ENCODE peak calls at places on chromosome 16, in four cellular contexts. O is cardiac muscle cell, J is lower leg skin, Z is SJSA1. F is an unnamed sample.

GRCh38 chr16:4982056-4982867 is 24.1 kb downstream of the SEC14L5 start:
- DNase-seq in O (no peak), J (no peak), Z (no peak), F (peak)

GRCh38 chr16:89185062-89185751 is 13.7 kb downstream of the CDH15 start:
- DNase-seq in O (no peak), J (no peak), Z (no peak), F (no peak)

GRCh38 chr16:13153696-13154095 is 252.3 kb downstream of the SHISA9 start:
- DNase-seq in O (no peak), J (no peak), Z (no peak), F (no peak)

GRCh38 chr16:23392223-23392600 is 60.8 kb downstream of the COG7 start:
- DNase-seq in O (no peak), J (no peak), Z (no peak), F (no peak)

GRCh38 chr16:88428616-88429386 is 24.3 kb upstream of the ZFPM1 start:
- DNase-seq in O (no peak), J (no peak), Z (no peak), F (no peak)

GRCh38 chr16:84055801-84056634 is 13.4 kb upstream of the SLC38A8 start:
- DNase-seq in O (no peak), J (peak), Z (no peak), F (no peak)

GRCh38 chr16:83199012-83199411 is 572.2 kb downstream of the CDH13 start:
- DNase-seq in O (no peak), J (no peak), Z (no peak), F (no peak)

GRCh38 chr16:84259691-84260090 is 19.9 kb upstream of the KCNG4 start:
- DNase-seq in O (no peak), J (no peak), Z (no peak), F (no peak)

GRCh38 chr16:50438041-50438437 is 69.3 kb upstream of the BRD7 start:
- DNase-seq in O (no peak), J (peak), Z (no peak), F (no peak)

GRCh38 chr16:83002351-83003334 is 375.9 kb downstream of the CDH13 start:
- DNase-seq in O (peak), J (peak), Z (peak), F (no peak)

GRCh38 chr16:57536306-57537193 is at the start of gene CCDC102A:
- DNase-seq in O (peak), J (peak), Z (peak), F (peak)

GRCh38 chr16:84330685-84331050 is 36.0 kb downstream of the WFDC1 start:
- DNase-seq in O (no peak), J (no peak), Z (no peak), F (no peak)

GRCh38 chr16:57167951-57168350 is 17.9 kb downstream of the PSME3IP1 start:
- DNase-seq in O (peak), J (no peak), Z (peak), F (peak)

GRCh38 chr16:10015397-10015796 is 166.8 kb downstream of the GRIN2A start:
- DNase-seq in O (no peak), J (no peak), Z (no peak), F (no peak)

GRCh38 chr16:10013364-10013763 is 168.9 kb downstream of the GRIN2A start:
- DNase-seq in O (no peak), J (no peak), Z (no peak), F (no peak)

GRCh38 chr16:10022098-10022497 is 160.1 kb downstream of the GRIN2A start:
- DNase-seq in O (no peak), J (no peak), Z (no peak), F (no peak)

GRCh38 chr16:10016761-10017160 is 165.5 kb downstream of the GRIN2A start:
- DNase-seq in O (no peak), J (no peak), Z (no peak), F (no peak)
- H3K4me3 ChIP-seq in O (no peak), J (no peak), Z (no peak), F (no peak)

DNA sequence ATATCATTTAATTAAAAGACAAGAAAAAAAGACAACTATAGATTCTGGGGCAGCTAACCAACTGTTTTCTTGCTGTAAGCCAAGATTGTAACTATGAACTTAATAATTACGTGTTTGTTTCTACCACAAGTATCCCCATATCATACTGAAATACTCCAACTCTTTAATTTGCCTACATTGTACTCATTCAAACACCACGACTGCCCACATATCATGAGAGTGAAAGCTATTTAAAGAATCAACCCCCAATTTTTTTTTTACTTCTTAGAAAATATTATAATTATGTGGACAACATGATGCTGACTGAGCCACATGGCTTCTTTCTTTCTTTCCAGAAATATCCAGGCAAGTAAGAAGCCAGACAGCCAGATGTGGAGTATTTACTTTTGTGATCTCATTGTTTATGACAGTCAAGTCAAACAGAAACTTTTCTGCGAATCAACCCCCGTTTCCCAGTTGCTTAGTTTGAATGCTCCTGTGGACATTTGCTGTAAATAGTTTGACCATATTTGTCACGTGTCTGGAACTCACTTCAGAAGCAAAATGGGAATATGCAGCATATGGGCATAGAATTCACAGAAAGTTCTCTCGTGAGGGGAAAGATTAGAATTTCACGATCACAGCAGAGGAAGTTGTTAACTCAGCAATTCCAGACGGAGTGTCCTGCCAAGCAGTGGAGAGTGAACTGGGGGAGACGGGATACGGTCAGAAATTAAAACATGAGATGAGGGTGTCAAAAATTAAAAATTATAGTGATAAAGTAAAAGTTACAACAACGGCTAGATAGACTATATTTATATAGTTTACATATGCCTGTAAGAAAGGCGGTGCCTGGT is 126.7 kb upstream of the PSMD7 start:
- DNase-seq in O (peak), J (no peak), Z (peak), F (no peak)
- H3K4me3 ChIP-seq in O (no peak), J (no peak), Z (peak), F (no peak)

DNA sequence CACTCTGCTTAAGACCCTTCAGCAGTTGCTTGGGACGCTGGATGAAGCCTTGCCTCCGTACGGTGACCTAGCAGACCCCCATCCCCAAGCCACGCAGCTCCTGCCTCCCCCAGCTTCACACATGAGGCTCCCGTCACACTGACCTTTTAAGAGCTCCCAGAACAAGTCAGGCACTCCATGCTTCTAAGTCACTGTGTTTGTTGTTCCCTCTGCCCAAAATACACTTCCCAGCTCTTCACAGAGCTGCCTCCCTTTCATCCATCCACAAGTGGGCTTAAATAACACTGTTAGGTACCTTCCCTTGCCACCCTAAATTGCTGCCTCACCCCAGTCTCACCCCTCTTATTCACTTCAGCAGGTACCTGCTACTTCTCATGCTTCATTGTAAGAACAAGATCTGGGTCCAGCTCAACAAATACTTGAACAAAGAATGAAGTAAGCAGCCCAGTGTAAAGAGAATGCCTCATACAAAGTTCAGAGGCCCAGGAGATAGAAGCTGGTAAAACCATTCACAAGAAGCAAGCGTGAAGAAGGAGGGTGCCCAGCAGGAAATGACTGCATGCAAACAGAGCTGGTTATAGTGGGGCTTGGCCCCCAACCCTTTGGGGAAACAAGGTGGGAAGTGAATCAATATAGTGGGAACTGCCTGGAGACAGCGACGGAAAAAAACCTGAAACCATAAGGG is 5.8 kb downstream of the ZC3H7A start:
- DNase-seq in O (no peak), J (no peak), Z (no peak), F (no peak)
- H3K4me3 ChIP-seq in O (no peak), J (no peak), Z (no peak), F (no peak)

GRCh38 chr16:30187971-30188561 is 4.7 kb downstream of the CORO1A start:
- DNase-seq in O (no peak), J (no peak), Z (no peak), F (no peak)

GRCh38 chr16:30185683-30186421 is 2.5 kb downstream of the CORO1A start:
- DNase-seq in O (no peak), J (peak), Z (no peak), F (peak)

GRCh38 chr16:30186444-30186781 is 3.0 kb downstream of the CORO1A start:
- DNase-seq in O (no peak), J (no peak), Z (no peak), F (peak)

GRCh38 chr16:30187556-30187865 is 4.1 kb downstream of the CORO1A start:
- DNase-seq in O (no peak), J (no peak), Z (no peak), F (no peak)

GRCh38 chr16:30186782-30187555 is 3.6 kb downstream of the CORO1A start:
- DNase-seq in O (peak), J (peak), Z (no peak), F (peak)
- H3K4me3 ChIP-seq in O (no peak), J (no peak), Z (no peak), F (peak)

GRCh38 chr16:68857479-68857878 is 14.1 kb downstream of the TANGO6 start:
- DNase-seq in O (no peak), J (no peak), Z (no peak), F (no peak)

GRCh38 chr16:68859827-68860226 is 16.5 kb downstream of the TANGO6 start:
- DNase-seq in O (no peak), J (peak), Z (no peak), F (no peak)

GRCh38 chr16:68866933-68867332 is 23.6 kb downstream of the TANGO6 start:
- DNase-seq in O (no peak), J (no peak), Z (no peak), F (no peak)

DNA sequence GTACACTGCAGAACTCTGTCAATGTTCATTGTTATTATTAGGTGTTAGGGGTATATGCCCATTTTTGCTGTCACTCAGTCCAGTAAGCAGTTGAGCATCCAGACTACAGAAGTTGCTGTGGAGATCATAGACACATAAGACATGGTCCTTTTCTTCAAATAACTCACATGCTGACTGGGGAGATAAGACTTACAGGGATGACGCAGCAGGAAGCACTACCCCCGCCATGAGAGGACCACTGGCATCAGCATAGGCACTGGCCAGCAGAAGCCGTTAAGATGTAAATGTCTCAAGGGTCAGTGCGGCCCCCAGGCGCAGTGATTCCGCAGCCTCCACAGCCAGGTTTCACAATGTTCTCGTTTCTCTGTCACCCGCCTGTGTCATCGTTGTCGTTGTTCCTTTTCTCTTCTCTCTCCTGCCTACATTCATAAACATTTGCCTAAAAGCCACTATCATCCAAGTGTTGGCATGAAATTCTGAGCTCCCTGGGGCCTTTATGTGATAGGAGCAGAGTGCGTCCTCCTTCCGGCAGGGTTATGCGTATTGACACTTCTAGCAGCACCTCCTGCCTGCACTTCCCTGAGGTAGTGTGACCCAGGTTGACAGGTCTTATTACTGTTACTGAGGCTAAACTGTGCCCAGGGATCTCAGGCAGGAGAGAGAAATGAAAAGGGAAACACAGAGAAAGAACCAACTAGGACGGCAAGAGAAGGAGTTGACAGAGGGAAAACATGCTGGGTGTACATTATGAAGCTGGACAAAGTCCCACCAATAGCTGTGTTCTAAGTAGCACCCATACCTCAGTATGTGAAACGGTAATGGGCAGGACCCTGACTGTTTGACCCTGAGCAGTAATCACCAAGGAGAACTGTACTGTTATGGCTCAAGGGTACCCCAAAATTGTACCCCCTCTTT is 17.9 kb downstream of the TANGO6 start:
- DNase-seq in O (no peak), J (peak), Z (no peak), F (no peak)
- H3K4me3 ChIP-seq in O (no peak), J (no peak), Z (no peak), F (no peak)

DNA sequence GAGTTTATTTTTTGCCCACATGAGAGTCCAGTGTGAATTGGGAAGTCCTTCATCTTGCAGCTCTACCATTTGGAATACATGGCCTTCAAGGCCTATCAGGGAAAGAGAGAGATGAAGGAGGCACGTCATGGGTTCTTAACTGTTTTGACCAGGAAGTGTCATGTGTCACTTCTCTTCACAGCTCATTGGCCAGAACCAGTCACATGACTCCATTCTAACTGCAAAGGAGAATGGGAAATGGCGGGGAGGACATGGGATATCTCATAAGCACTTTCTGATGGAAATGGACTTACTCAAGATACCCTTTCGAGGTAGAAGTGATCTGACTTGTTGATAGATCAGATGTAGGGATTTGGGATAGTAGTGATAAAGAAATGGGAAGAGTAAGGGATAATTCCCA is 57.9 kb upstream of the CES5A start:
- DNase-seq in O (no peak), J (no peak), Z (no peak), F (peak)
- H3K4me3 ChIP-seq in O (no peak), J (no peak), Z (no peak), F (no peak)

GRCh38 chr16:53372942-53373871 is 61.1 kb upstream of the RBL2 start:
- DNase-seq in O (no peak), J (no peak), Z (no peak), F (no peak)
- H3K4me3 ChIP-seq in O (peak), J (peak), Z (no peak), F (no peak)

GRCh38 chr16:47697826-47698225 is 236.7 kb downstream of the PHKB start:
- DNase-seq in O (no peak), J (no peak), Z (no peak), F (no peak)

GRCh38 chr16:47695746-47696145 is 234.6 kb downstream of the PHKB start:
- DNase-seq in O (no peak), J (no peak), Z (no peak), F (no peak)

GRCh38 chr16:47699090-47699489 is 238.0 kb downstream of the PHKB start:
- DNase-seq in O (no peak), J (no peak), Z (no peak), F (no peak)

DNA sequence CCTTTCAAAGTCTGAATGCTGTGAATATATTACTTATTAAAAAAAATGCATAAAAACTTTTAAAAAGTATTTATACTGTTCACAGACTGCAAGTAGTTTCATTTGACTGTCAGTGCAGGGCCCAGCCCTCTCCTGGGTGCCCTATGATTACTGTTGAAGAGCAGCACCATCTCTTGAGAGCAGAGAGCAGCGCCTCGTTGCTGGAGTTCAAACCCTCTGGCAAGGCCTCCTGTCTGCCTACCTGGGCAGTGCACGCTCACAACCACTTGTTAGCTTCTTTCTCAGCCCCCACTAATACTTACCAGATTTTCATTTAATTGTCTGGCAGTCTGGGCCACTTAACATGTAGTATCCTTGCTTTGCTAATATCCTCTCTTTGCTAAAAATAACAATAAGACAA is 233.4 kb downstream of the PHKB start:
- DNase-seq in O (no peak), J (no peak), Z (no peak), F (no peak)
- H3K4me3 ChIP-seq in O (no peak), J (no peak), Z (no peak), F (no peak)

DNA sequence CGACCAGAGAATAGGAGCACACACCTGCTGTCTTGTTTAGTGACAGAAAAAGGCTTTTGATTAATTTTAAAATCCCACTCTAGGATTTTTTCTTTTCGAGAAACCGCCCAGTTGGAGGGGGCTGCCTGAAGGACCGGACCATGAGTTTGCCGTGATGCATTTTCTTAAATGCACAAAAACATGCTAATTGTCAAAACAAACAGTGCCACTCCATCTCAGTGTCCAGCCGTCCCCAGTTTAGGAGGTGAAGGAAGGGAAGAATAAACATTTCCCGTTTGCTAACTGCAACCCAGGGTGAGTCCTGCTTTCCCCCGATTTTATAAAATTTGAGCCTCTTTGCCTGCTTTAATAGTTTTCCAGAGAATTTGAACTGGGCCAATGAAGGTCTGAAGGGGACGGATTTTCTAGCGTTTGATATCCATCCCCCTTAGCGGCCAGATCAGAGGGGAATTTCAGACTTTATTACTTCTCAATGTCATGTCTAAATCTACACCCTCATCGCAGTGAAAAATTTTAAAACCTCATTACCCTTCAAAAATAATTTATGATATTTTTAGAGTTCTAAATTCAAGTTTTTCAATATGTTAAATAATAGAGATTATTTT is 3.3 kb downstream of the FOXC2 start:
- DNase-seq in O (no peak), J (no peak), Z (peak), F (no peak)
- H3K4me3 ChIP-seq in O (peak), J (no peak), Z (peak), F (no peak)

GRCh38 chr16:86635181-86635580 is 56.8 kb downstream of the FOXL1 start:
- DNase-seq in O (peak), J (no peak), Z (no peak), F (no peak)
- H3K4me3 ChIP-seq in O (no peak), J (no peak), Z (no peak), F (no peak)

F was measured in Karpas-422.